ENCODE peak calls at places on chromosomes 6 and 20, in seven cellular contexts. V is activated CD8-positive, alpha-beta memory T cell treated with anti-CD3 and anti-CD28 coated beads for 1 hour; J is ecto neural progenitor cell; N is activated naive CD8-positive, alpha-beta T cell treated with anti-CD3 and anti-CD28 coated beads, Interleukin-2, amount 10 ng/mL, durations not matched to agents 7 days and 5 days; H is H7; Y is mucosa of gallbladder; P is LoVo. X is an unnamed sample.

GRCh38 chr20:40254023-40254772 is 434.8 kb downstream of the MAFB start:
- DNase-seq in V (no peak), J (no peak), N (no peak), H (no peak), Y (no peak), P (no peak), X (no peak)

GRCh38 chr20:37316775-37317170 is 27.3 kb downstream of the MANBAL start:
- DNase-seq in V (no peak), J (no peak), N (no peak), H (no peak), Y (no peak), P (no peak), X (no peak)

GRCh38 chr20:60039526-60039925 is 81.3 kb downstream of the CDH26 start:
- DNase-seq in V (no peak), J (peak), N (no peak), H (no peak), Y (no peak), P (no peak), X (no peak)

GRCh38 chr6:105209950-105210706 is 30.3 kb upstream of the POPDC3 start:
- DNase-seq in V (no peak), J (no peak), N (no peak), H (no peak), Y (no peak), P (peak), X (peak)

GRCh38 chr6:162900503-162900902 is 172.7 kb downstream of the PACRG start:
- DNase-seq in V (no peak), J (no peak), N (no peak), H (no peak), Y (no peak), P (no peak), X (no peak)

GRCh38 chr6:11143394-11144371 is 32.2 kb upstream of the ERVFRD-1 start:
- DNase-seq in V (no peak), J (no peak), N (no peak), H (no peak), Y (peak), P (peak), X (peak)

GRCh38 chr20:23245553-23246128 is 105.0 kb upstream of the NXT1 start:
- DNase-seq in V (no peak), J (peak), N (peak), H (peak), Y (peak), P (no peak), X (no peak)

GRCh38 chr6:149409617-149410016 is 9.6 kb downstream of the SUMO4 start:
- DNase-seq in V (no peak), J (no peak), N (no peak), H (no peak), Y (no peak), P (no peak), X (no peak)

GRCh38 chr6:63677282-63677681 is 41.7 kb downstream of the PHF3 start:
- DNase-seq in V (no peak), J (no peak), N (no peak), H (no peak), Y (no peak), P (peak), X (no peak)

GRCh38 chr6:167695831-167696230 is 130.9 kb upstream of the AFDN start:
- DNase-seq in V (no peak), J (peak), N (no peak), H (no peak), Y (no peak), P (no peak), X (no peak)

GRCh38 chr6:186221-186965 is 105.9 kb upstream of the DUSP22 start:
- DNase-seq in V (no peak), J (no peak), N (no peak), H (no peak), Y (peak), P (no peak), X (no peak)

GRCh38 chr6:19159087-19159486 is 678.1 kb upstream of the ID4 start:
- DNase-seq in V (no peak), J (no peak), N (no peak), H (no peak), Y (no peak), P (no peak), X (no peak)

GRCh38 chr6:99467509-99468106 is 42.5 kb upstream of the PNISR start:
- DNase-seq in V (no peak), J (no peak), N (no peak), H (peak), Y (no peak), P (peak), X (peak)

GRCh38 chr6:1904898-1905297 is 295.2 kb downstream of the FOXC1 start:
- DNase-seq in V (no peak), J (no peak), N (no peak), H (no peak), Y (no peak), P (no peak), X (no peak)

GRCh38 chr20:25539742-25540201 is 45.6 kb downstream of the NINL start:
- DNase-seq in V (no peak), J (no peak), N (no peak), H (no peak), Y (no peak), P (no peak), X (no peak)

GRCh38 chr6:126824226-126824625 is 294.2 kb upstream of the RSPO3 start:
- DNase-seq in V (no peak), J (no peak), N (no peak), H (no peak), Y (no peak), P (no peak), X (no peak)

GRCh38 chr20:17933711-17934110 is 34.9 kb downstream of the SNX5 start:
- DNase-seq in V (no peak), J (peak), N (no peak), H (peak), Y (no peak), P (no peak), X (no peak)

GRCh38 chr6:32886674-32887383 is 32.8 kb downstream of the PSMB9 start:
- DNase-seq in V (no peak), J (no peak), N (no peak), H (no peak), Y (no peak), P (peak), X (peak)

GRCh38 chr20:49560646-49561045 is 7.3 kb downstream of the PTGIS start:
- DNase-seq in V (no peak), J (peak), N (no peak), H (no peak), Y (no peak), P (no peak), X (no peak)

GRCh38 chr6:134240664-134241431 is 77.1 kb downstream of the SGK1 start:
- DNase-seq in V (peak), J (no peak), N (peak), H (no peak), Y (peak), P (no peak), X (no peak)

GRCh38 chr6:90268178-90268577 is 28.5 kb downstream of the BACH2 start:
- DNase-seq in V (no peak), J (no peak), N (no peak), H (no peak), Y (no peak), P (no peak), X (no peak)

GRCh38 chr6:105675715-105676397 is 273.0 kb upstream of the PREP start:
- DNase-seq in V (no peak), J (no peak), N (no peak), H (peak), Y (no peak), P (peak), X (peak)

GRCh38 chr6:133623065-133623464 is 265.8 kb upstream of the TCF21 start:
- DNase-seq in V (no peak), J (no peak), N (no peak), H (no peak), Y (peak), P (no peak), X (peak)

GRCh38 chr6:70180183-70180903 is 122.5 kb downstream of the COL9A1 start:
- DNase-seq in V (no peak), J (no peak), N (no peak), H (no peak), Y (no peak), P (no peak), X (no peak)

GRCh38 chr6:110828396-110828795 is 13.1 kb upstream of the CDK19 start:
- DNase-seq in V (no peak), J (no peak), N (no peak), H (no peak), Y (no peak), P (no peak), X (no peak)

GRCh38 chr6:40444307-40444706 is 142.9 kb downstream of the LRFN2 start:
- DNase-seq in V (no peak), J (no peak), N (no peak), H (no peak), Y (no peak), P (no peak), X (no peak)

GRCh38 chr20:64136004-64136710 is 28.1 kb upstream of the MYT1 start:
- DNase-seq in V (no peak), J (no peak), N (no peak), H (peak), Y (no peak), P (no peak), X (no peak)

GRCh38 chr20:24470782-24471582 is 1.6 kb downstream of the SYNDIG1 start:
- DNase-seq in V (no peak), J (peak), N (no peak), H (peak), Y (no peak), P (no peak), X (no peak)

GRCh38 chr6:52016918-52017748 is 70.3 kb downstream of the PKHD1 start:
- DNase-seq in V (no peak), J (no peak), N (no peak), H (no peak), Y (no peak), P (no peak), X (no peak)

GRCh38 chr6:90676516-90676915 is 89.6 kb upstream of the MAP3K7 start:
- DNase-seq in V (no peak), J (no peak), N (no peak), H (peak), Y (no peak), P (no peak), X (no peak)

GRCh38 chr6:7532232-7532631 is 9.2 kb upstream of the DSP start:
- DNase-seq in V (no peak), J (no peak), N (no peak), H (no peak), Y (peak), P (peak), X (no peak)

X was measured in COLO829.